ENCODE peak calls at places on chromosomes 5 and 9, in eight cellular contexts. D is C1 segment of cervical spinal cord; M is stomach; F is NCI-H510A treated with DMSO at 0.1 percent for 48 hours; B is stimulated activated naive CD4-positive, alpha-beta T cell; K is AG20443; P is LoVo; N is Peyer's patch. Z is an unnamed sample.

GRCh38 chr5:131996210-131997025 is 15.0 kb downstream of the ACSL6 start:
- DNase-seq in K (no peak), M (no peak), F (no peak), N (no peak), P (no peak), D (no peak), B (no peak), Z (no peak)

GRCh38 chr5:44388504-44389409 is 463 bp downstream of the FGF10 start:
- DNase-seq in D (peak), N (no peak), M (peak), K (peak), F (no peak), B (no peak), P (peak), Z (no peak)

GRCh38 chr9:73745598-73745997 is 593.9 kb downstream of the ANXA1 start:
- DNase-seq in D (no peak), F (no peak), P (no peak), M (no peak), N (no peak), B (no peak), K (no peak), Z (no peak)

GRCh38 chr5:90528704-90529233 is 615 bp downstream of the LYSMD3 start:
- DNase-seq in N (no peak), M (no peak), D (no peak), K (peak), P (peak), F (peak), B (peak), Z (no peak)

GRCh38 chr5:139795074-139796001 is at the start of gene PSD2:
- DNase-seq in P (peak), N (no peak), K (peak), F (no peak), B (no peak), M (peak), D (no peak), Z (no peak)

GRCh38 chr9:28255174-28255573 is 681.9 kb upstream of the C9orf72 start:
- DNase-seq in P (no peak), M (no peak), N (no peak), K (no peak), B (no peak), D (no peak), F (no peak), Z (no peak)

GRCh38 chr5:66406761-66407289 is 189.4 kb upstream of the MAST4 start:
- DNase-seq in P (no peak), K (no peak), F (no peak), N (no peak), B (no peak), M (no peak), D (no peak), Z (no peak)

GRCh38 chr9:89114741-89115140 is 63.9 kb downstream of the SHC3 start:
- DNase-seq in K (no peak), N (no peak), D (no peak), B (no peak), M (no peak), P (no peak), F (no peak), Z (no peak)

GRCh38 chr9:78601957-78602565 is 305.1 kb downstream of the PSAT1 start:
- DNase-seq in N (no peak), D (no peak), K (peak), P (peak), B (no peak), M (no peak), F (peak), Z (no peak)

GRCh38 chr5:12947379-12947778 is 997.1 kb downstream of the DNAH5 start:
- DNase-seq in B (no peak), N (no peak), M (no peak), D (no peak), F (no peak), K (no peak), P (no peak), Z (no peak)

GRCh38 chr5:141330299-141331080 is at the start of gene PCDHGA1:
- DNase-seq in N (peak), M (no peak), P (peak), D (no peak), K (peak), F (peak), B (no peak), Z (no peak)

GRCh38 chr9:113742878-113743277 is 133.2 kb upstream of the ZNF618 start:
- DNase-seq in K (no peak), P (no peak), N (no peak), B (no peak), M (no peak), D (no peak), F (no peak), Z (no peak)

GRCh38 chr9:106877345-106877744 is 14.4 kb downstream of the ZNF462 start:
- DNase-seq in N (no peak), D (no peak), M (no peak), K (no peak), F (no peak), P (no peak), B (no peak), Z (no peak)